ENCODE peak calls at places on chromosomes 13 and 19, in seven cellular contexts. P, F, H, Y, Q, Z and D are unnamed samples.

GRCh38 chr19:1089891-1090290 is 5.3 kb downstream of the POLR2E start:
- DNase-seq in P (no peak), F (peak; percentile 63), H (no peak), Y (no peak), Q (no peak), Z (no peak), D (no peak)

GRCh38 chr13:20306039-20306438 is 73.9 kb upstream of the GJB6 start:
- DNase-seq in P (no peak), F (no peak), H (no peak), Y (no peak), Q (no peak), Z (no peak), D (no peak)

GRCh38 chr19:17052439-17052838 is 22.8 kb downstream of the HAUS8 start:
- DNase-seq in P (no peak), F (no peak), H (no peak), Y (peak; percentile 76), Q (peak; percentile 37), Z (peak; percentile 5), D (no peak)

GRCh38 chr13:41960195-41960699 is 662 bp downstream of the VWA8 start:
- DNase-seq in P (peak; percentile 11), F (no peak), H (no peak), Y (peak; percentile 53), Q (no peak), Z (no peak), D (no peak)

GRCh38 chr19:44142014-44142523 is 715 bp downstream of the ZNF234 start:
- DNase-seq in P (no peak), F (no peak), H (no peak), Y (peak; percentile 7), Q (no peak), Z (no peak), D (peak; percentile 7)

GRCh38 chr13:110593430-110594130 is 21.8 kb upstream of the NAXD start:
- DNase-seq in P (peak; percentile 69), F (no peak), H (no peak), Y (peak; percentile 87), Q (peak; percentile 7), Z (no peak), D (no peak)

GRCh38 chr13:112689498-112690241 is at the start of gene ATP11A:
- DNase-seq in P (peak; percentile 88), F (peak; percentile 98), H (peak; percentile 91), Y (peak; percentile 93), Q (peak; percentile 83), Z (peak; percentile 78), D (peak; percentile 93)

GRCh38 chr13:91078093-91078679 is 269.3 kb upstream of the MIR17HG start:
- DNase-seq in P (peak; percentile 25), F (no peak), H (no peak), Y (peak; percentile 51), Q (no peak), Z (no peak), D (no peak)

GRCh38 chr19:6887326-6887725 is at the start of gene ADGRE1:
- DNase-seq in P (no peak), F (no peak), H (no peak), Y (no peak), Q (no peak), Z (no peak), D (no peak)

GRCh38 chr13:42270857-42271215 is 1.1 kb upstream of the AKAP11 start:
- DNase-seq in P (no peak), F (no peak), H (no peak), Y (no peak), Q (no peak), Z (no peak), D (no peak)

GRCh38 chr13:48715977-48716376 is 62.2 kb downstream of the CYSLTR2 start:
- DNase-seq in P (no peak), F (no peak), H (no peak), Y (no peak), Q (no peak), Z (no peak), D (no peak)

GRCh38 chr13:42495751-42496150 is 78.2 kb upstream of the TNFSF11 start:
- DNase-seq in P (no peak), F (no peak), H (no peak), Y (no peak), Q (no peak), Z (no peak), D (no peak)